ENCODE peak calls at places on chromosomes 11 and 22, in six cellular contexts. H is HCT116, N is K562, K is SK-N-SH, S is HepG2, M is H1. T is an unnamed sample. For H3K36me3, the result is how much of the 10 kb centered on the place peaks cover.

GRCh38 chr11:8384199-8384821 is 120.6 kb upstream of the LMO1 start:
- DNase-seq in S (no peak), N (peak), M (no peak), H (no peak), K (no peak), T (no peak)

GRCh38 chr11:71426413-71426812 is 21.8 kb downstream of the DHCR7 start:
- DNase-seq in S (no peak), M (no peak), H (no peak), N (no peak), K (no peak), T (no peak)

GRCh38 chr11:102012946-102013345 is 34.3 kb upstream of the CFAP300 start:
- DNase-seq in H (no peak), K (no peak), N (no peak), M (no peak), S (no peak), T (no peak)

GRCh38 chr11:34926831-34927132 is 10.4 kb downstream of the PDHX start:
- DNase-seq in K (no peak), M (no peak), S (no peak), N (no peak), H (no peak), T (no peak)

GRCh38 chr11:45754746-45755145 is 50.2 kb upstream of the SLC35C1 start:
- DNase-seq in K (no peak), N (no peak), M (no peak), H (no peak), S (no peak), T (no peak)

GRCh38 chr22:49968831-49969661 is 8.5 kb downstream of the PIM3 start:
- DNase-seq in S (no peak), H (no peak), M (peak), N (no peak), K (peak), T (no peak)

GRCh38 chr11:119101367-119101758 is 290 bp downstream of the DPAGT1 start:
- DNase-seq in S (peak), M (peak), H (no peak), K (peak), N (peak), T (no peak)

GRCh38 chr11:68194675-68195294 is 18.3 kb downstream of the KMT5B start:
- DNase-seq in H (no peak), K (no peak), N (no peak), S (no peak), M (no peak), T (no peak)

GRCh38 chr11:128502736-128503135 is 84.6 kb downstream of the ETS1 start:
- DNase-seq in M (no peak), K (no peak), N (no peak), H (no peak), S (no peak), T (no peak)
- H3K9ac ChIP-seq in M (no peak), K (peak), N (no peak), H (no peak), S (no peak), T (no peak)

DNA sequence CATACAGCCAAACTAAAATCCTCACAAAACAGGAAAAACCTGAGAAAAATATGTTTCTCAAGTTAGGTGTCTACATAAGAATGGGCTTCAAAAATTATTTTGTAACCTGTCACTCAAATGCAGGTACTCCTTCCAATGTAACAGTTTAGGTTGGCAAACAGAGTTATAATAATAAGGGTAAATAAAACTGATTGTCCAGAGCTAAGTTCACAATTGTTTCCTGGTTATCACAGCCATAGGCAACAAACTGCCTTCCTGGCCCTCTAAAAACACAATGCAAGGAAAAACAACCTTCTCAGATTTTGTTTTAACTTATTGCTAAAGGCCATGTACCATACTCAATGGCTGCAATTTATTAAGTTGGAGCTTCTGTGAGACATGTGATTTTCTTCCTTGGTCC is 36.4 kb downstream of the SNX19 start:
- DNase-seq in M (no peak), K (no peak), H (no peak), N (no peak), S (no peak), T (no peak)
- H3K36me3 ChIP-seq in M (under half), K (half or more), H (under half), N (half or more), S (under half), T (half or more)

DNA sequence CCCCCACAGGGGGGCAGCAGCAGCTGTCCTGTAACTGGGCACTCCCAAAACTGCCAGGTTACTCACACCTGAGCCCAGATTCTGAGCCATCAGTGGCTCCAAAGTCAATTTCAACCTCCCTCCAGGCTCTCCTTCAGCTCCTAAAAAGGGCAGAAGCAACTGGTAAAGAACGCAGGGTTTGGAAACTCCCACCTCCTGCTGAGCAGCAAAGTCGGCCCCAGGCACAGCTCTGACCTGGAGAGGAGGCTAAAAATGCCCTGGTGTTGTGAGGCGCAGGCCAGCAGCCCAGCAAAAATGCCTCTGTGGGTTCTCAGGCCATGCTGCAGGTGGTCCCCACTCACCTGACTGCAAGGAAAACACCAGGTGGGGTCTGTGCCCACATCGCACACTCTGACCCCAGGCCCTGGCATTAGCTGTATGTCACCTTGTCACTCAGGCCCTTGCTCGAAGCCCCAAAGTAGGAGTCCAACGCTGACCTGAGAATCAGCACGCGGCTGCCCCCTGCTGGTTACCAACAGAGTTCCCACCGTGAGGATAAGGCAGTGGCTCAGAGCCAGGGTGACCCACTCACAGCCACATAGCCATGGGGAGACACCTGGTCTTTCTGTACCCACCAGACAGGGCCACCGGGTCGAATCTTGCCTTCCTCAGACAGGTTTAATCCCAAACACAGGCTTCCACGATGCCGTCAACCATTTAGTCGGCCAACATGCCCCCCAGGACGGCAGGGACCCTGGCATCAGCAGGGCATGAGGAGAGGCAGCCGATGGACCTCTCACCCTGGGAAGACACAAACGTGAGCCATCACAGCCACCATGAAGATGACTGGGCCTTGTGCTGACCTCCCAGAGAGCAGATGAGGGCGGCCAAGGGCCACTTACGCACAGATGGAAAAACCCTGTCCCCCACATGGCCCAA is 11.1 kb downstream of the POLR3H start:
- DNase-seq in S (peak), N (peak), K (peak), M (peak), H (no peak), T (no peak)
- TF ChIP-seq POLR2AphosphoS5 in S (no peak), N (no peak), K (no peak), M (peak), H (no peak), T (no peak)

GRCh38 chr11:115716080-115716479 is 211.9 kb upstream of the CADM1 start:
- DNase-seq in M (no peak), H (no peak), N (no peak), S (no peak), K (no peak), T (no peak)
- H3K9ac ChIP-seq in M (no peak), H (no peak), N (no peak), S (no peak), K (no peak), T (no peak)

DNA sequence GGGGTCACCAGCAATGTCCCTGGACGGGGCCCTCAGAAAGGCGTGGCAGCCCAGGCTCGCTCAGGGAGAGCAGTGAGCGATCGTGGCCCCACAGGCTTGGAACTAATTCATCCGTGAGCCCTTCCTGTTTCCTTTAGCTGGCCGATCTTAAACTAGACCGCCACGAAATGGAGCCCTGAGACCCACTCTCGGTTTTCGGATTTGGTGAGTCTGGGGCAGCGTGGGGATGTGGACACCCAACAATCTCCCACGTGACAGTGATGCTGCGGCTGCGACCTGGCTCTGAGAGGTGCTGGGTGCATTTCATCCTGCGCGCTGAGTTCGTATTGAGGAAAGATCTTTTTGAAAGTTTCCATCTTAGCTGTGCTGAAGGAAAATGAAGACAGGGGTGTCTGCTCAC is 501.3 kb upstream of the B3GAT1 start:
- DNase-seq in N (no peak), S (no peak), H (no peak), K (no peak), M (no peak), T (no peak)
- H3K36me3 ChIP-seq in N (under half), S (under half), H (under half), K (under half), M (under half), T (under half)

GRCh38 chr22:23282089-23282501 is 101.8 kb downstream of the BCR start:
- DNase-seq in N (no peak), S (no peak), K (no peak), H (peak), M (no peak), T (no peak)
- TF ChIP-seq POLR2AphosphoS5 in N (no peak), S (no peak), K (no peak), H (no peak), M (no peak), T (no peak)

T was measured in SK-N-MC.